ENCODE peak calls at places on chromosomes 7 and 10, in eight cellular contexts. Y is OCI-LY7, N is MCF 10A, K is GM20000, J is fibroblast of mammary gland, F is WTC11, L is cardiac muscle cell, M is IMR-90. D is an unnamed sample.

GRCh38 chr10:15856328-15857000 is 3.8 kb downstream of the MINDY3 start:
- DNase-seq in Y (no peak), N (no peak), K (no peak), J (no peak), F (no peak), L (no peak), M (no peak), D (no peak)

GRCh38 chr7:103637726-103638125 is 191.7 kb upstream of the SLC26A5 start:
- DNase-seq in Y (no peak), N (no peak), K (no peak), J (peak; percentile 77), F (no peak), L (no peak), M (peak; percentile 83), D (no peak)

GRCh38 chr7:952548-953441 is 1.7 kb downstream of the ADAP1 start:
- DNase-seq in Y (no peak), N (no peak), K (no peak), J (no peak), F (no peak), L (no peak), M (no peak), D (no peak)

GRCh38 chr7:3000566-3000965 is 43.1 kb downstream of the CARD11 start:
- DNase-seq in Y (no peak), N (no peak), K (no peak), J (no peak), F (no peak), L (no peak), M (no peak), D (no peak)

GRCh38 chr7:25908154-25908948 is 243.6 kb upstream of the NFE2L3 start:
- DNase-seq in Y (no peak), N (no peak), K (no peak), J (no peak), F (no peak), L (no peak), M (no peak), D (no peak)

GRCh38 chr7:876972-877311 is 588 bp downstream of the GET4 start:
- DNase-seq in Y (no peak), N (no peak), K (no peak), J (no peak), F (no peak), L (peak; percentile 21), M (no peak), D (no peak)

GRCh38 chr7:142598297-142598696 is 151.0 kb upstream of the PRSS1 start:
- DNase-seq in Y (no peak), N (no peak), K (no peak), J (no peak), F (no peak), L (no peak), M (no peak), D (no peak)

GRCh38 chr10:121025731-121026130 is 174.6 kb downstream of the WDR11 start:
- DNase-seq in Y (no peak), N (no peak), K (no peak), J (no peak), F (no peak), L (no peak), M (no peak), D (no peak)

GRCh38 chr10:52570490-52570889 is 202.1 kb downstream of the MBL2 start:
- DNase-seq in Y (no peak), N (no peak), K (no peak), J (no peak), F (no peak), L (no peak), M (no peak), D (no peak)

GRCh38 chr10:32932330-32932729 is 25.7 kb downstream of the ITGB1 start:
- DNase-seq in Y (no peak), N (no peak), K (no peak), J (no peak), F (no peak), L (no peak), M (no peak), D (no peak)

GRCh38 chr10:30057421-30057841 is 2.0 kb downstream of the JCAD start:
- DNase-seq in Y (no peak), N (no peak), K (no peak), J (peak; percentile 25), F (no peak), L (no peak), M (peak; percentile 40), D (peak; percentile 16)

GRCh38 chr10:71528371-71529202 is 131.9 kb downstream of the CDH23 start:
- DNase-seq in Y (no peak), N (no peak), K (no peak), J (no peak), F (no peak), L (no peak), M (no peak), D (no peak)

GRCh38 chr10:126097558-126098215 is 201.3 kb downstream of the FANK1 start:
- DNase-seq in Y (no peak), N (peak; percentile 13), K (no peak), J (no peak), F (no peak), L (no peak), M (no peak), D (no peak)
- TF ChIP-seq CTCF in Y (peak; percentile 46), N (no peak), K (peak; percentile 17), J (peak; percentile 27), F (no peak), L (peak; percentile 24), M (peak; percentile 5), D (no peak)

GRCh38 chr10:44194435-44194834 is 190.5 kb downstream of the CXCL12 start:
- DNase-seq in Y (no peak), N (peak; percentile 28), K (no peak), J (no peak), F (no peak), L (no peak), M (no peak), D (no peak)

GRCh38 chr10:44195120-44196007 is 189.5 kb downstream of the CXCL12 start:
- DNase-seq in Y (no peak), N (peak; percentile 85), K (no peak), J (peak; percentile 93), F (no peak), L (peak; percentile 96), M (peak; percentile 94), D (peak; percentile 91)

GRCh38 chr10:44193156-44193555 is 191.7 kb downstream of the CXCL12 start:
- DNase-seq in Y (no peak), N (no peak), K (no peak), J (peak; percentile 35), F (no peak), L (no peak), M (no peak), D (no peak)

GRCh38 chr10:44192435-44192834 is 192.5 kb downstream of the CXCL12 start:
- DNase-seq in Y (no peak), N (no peak), K (no peak), J (no peak), F (no peak), L (no peak), M (no peak), D (no peak)

DNA sequence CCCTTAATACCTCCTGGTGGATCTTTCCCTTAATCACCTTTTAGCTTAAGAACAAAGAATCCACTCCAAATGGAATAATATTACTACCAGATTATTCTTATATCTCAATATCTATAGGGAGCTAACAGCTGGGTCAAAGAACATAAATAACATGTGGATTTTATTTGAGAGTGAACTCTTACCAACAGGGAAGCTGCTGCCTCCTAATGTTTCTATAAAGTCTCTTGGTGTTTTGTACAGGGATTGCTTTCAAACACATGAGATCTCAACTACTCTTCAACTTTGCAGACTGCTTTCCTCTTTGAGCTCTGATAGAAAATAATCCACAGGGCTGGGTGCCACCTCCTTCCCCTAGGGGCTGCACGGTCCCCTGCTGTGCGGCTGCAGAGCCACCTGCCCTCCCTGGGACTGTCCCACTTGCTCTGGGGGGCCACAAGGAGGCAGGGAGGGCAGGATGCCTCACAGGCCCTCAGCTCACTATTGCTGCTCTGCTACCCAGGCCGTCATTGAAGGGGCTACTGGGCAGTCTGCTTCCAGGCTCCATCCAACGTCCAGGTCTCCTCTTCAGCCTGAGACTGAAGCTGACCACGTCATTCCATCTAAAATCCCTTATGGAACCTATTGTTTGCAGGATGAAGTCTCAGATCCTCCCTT is 191.2 kb downstream of the CXCL12 start:
- DNase-seq in Y (no peak), N (no peak), K (no peak), J (no peak), F (no peak), L (no peak), M (no peak), D (no peak)
- TF ChIP-seq CTCF in Y (no peak), N (no peak), K (no peak), J (no peak), F (no peak), L (no peak), M (no peak), D (no peak)

DNA sequence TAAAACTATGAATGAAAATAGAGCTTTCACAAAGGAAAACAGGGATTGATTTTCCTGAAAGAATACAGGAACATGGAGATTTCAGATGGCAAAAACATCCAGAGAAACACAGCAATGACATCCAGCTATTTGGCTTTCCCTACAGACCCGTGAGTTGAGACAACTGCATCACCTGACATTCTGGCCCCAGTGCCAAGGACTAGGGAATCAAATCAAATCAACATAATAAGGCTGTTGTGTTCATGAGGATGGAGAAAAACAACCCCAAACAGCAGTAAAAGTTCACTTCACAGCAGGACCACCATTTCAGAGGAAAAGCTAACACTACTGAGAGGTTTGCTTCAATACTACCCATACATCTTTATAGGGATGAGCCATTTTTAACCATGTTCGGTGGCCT is 25.5 kb downstream of the ETV1 start:
- DNase-seq in Y (no peak), N (no peak), K (no peak), J (no peak), F (no peak), L (no peak), M (no peak), D (no peak)
- TF ChIP-seq CTCF in Y (no peak), N (no peak), K (no peak), J (no peak), F (no peak), L (no peak), M (no peak), D (no peak)

GRCh38 chr7:24319209-24319608 is 35.2 kb downstream of the NPY start:
- DNase-seq in Y (no peak), N (no peak), K (no peak), J (no peak), F (no peak), L (no peak), M (no peak), D (no peak)

GRCh38 chr7:24313777-24314176 is 29.8 kb downstream of the NPY start:
- DNase-seq in Y (no peak), N (no peak), K (no peak), J (no peak), F (no peak), L (no peak), M (no peak), D (no peak)

GRCh38 chr7:24316340-24316739 is 32.4 kb downstream of the NPY start:
- DNase-seq in Y (no peak), N (no peak), K (no peak), J (no peak), F (no peak), L (no peak), M (no peak), D (no peak)

GRCh38 chr7:24323961-24324480 is 40.0 kb downstream of the NPY start:
- DNase-seq in Y (no peak), N (no peak), K (no peak), J (no peak), F (no peak), L (no peak), M (no peak), D (no peak)

DNA sequence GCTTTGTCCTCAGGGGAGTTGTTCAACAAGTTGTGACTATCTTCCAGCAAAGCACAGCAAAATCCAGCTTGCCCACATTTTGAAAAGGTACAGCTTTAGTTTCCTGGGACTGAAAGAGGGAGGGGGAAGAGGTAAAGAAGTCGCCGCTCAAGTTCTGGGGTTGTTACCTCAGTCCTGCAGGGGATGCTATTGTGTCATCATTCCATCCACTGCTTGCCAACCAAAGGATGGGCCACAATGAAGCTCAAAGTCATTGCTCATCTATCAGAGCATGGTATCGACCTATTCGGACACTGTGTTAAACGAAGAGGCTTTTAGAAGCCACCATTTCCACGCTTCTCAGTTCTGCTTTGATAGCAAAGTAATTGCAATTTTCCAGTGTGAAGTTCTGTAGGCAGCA is 34.3 kb downstream of the NPY start:
- DNase-seq in Y (peak; percentile 75), N (peak; percentile 34), K (no peak), J (no peak), F (peak; percentile 41), L (no peak), M (no peak), D (peak; percentile 7)
- TF ChIP-seq CTCF in Y (peak; percentile 91), N (no peak), K (peak; percentile 34), J (peak; percentile 13), F (peak; percentile 31), L (no peak), M (peak; percentile 12), D (peak; percentile 4)

D was measured in fibroblast of pulmonary artery.